ENCODE peak calls at places on chromosomes 11 and 22, in four cellular contexts. C is body of pancreas, I is IMR-90, Z is prostate gland. X is an unnamed sample.
A peak's percentile ranks its signal among the peaks of the same experiment; 100 is the strongest.

GRCh38 chr11:86211619-86212018 is 32.9 kb upstream of the EED start:
- DNase-seq in I (no peak), Z (no peak), C (no peak), X (no peak)

GRCh38 chr11:65787649-65788622 is 1.1 kb downstream of the OVOL1 start:
- DNase-seq in I (no peak), Z (no peak), C (peak; percentile 63), X (no peak)

GRCh38 chr11:10561043-10561818 is 7.2 kb downstream of the LYVE1 start:
- DNase-seq in C (no peak), I (no peak), Z (no peak), X (no peak)

GRCh38 chr11:63532799-63533475 is 3.7 kb upstream of the PLAAT4 start:
- DNase-seq in Z (no peak), I (no peak), C (no peak), X (no peak)

GRCh38 chr11:43447124-43447523 is 88.4 kb downstream of the TTC17 start:
- DNase-seq in I (no peak), Z (no peak), C (no peak), X (no peak)

GRCh38 chr11:65489706-65490310 is 9.0 kb upstream of the MALAT1 start:
- DNase-seq in C (no peak), I (no peak), Z (no peak), X (peak; percentile 73)

GRCh38 chr11:85346484-85346883 is 280.7 kb downstream of the DLG2 start:
- DNase-seq in C (no peak), Z (no peak), I (no peak), X (no peak)

GRCh38 chr11:126076641-126077040 is 14.0 kb upstream of the CDON start:
- DNase-seq in I (no peak), Z (no peak), C (no peak), X (no peak)

GRCh38 chr11:76466666-76467065 is 21.8 kb downstream of the EMSY start:
- DNase-seq in C (no peak), I (no peak), Z (no peak), X (no peak)

GRCh38 chr11:59611570-59612565 is 3.7 kb downstream of the OSBP start:
- DNase-seq in I (peak; percentile 67), Z (peak; percentile 9), C (peak; percentile 79), X (no peak)

GRCh38 chr11:32131321-32131720 is 40.4 kb downstream of the RCN1 start:
- DNase-seq in Z (no peak), C (no peak), I (peak; percentile 29), X (no peak)

DNA sequence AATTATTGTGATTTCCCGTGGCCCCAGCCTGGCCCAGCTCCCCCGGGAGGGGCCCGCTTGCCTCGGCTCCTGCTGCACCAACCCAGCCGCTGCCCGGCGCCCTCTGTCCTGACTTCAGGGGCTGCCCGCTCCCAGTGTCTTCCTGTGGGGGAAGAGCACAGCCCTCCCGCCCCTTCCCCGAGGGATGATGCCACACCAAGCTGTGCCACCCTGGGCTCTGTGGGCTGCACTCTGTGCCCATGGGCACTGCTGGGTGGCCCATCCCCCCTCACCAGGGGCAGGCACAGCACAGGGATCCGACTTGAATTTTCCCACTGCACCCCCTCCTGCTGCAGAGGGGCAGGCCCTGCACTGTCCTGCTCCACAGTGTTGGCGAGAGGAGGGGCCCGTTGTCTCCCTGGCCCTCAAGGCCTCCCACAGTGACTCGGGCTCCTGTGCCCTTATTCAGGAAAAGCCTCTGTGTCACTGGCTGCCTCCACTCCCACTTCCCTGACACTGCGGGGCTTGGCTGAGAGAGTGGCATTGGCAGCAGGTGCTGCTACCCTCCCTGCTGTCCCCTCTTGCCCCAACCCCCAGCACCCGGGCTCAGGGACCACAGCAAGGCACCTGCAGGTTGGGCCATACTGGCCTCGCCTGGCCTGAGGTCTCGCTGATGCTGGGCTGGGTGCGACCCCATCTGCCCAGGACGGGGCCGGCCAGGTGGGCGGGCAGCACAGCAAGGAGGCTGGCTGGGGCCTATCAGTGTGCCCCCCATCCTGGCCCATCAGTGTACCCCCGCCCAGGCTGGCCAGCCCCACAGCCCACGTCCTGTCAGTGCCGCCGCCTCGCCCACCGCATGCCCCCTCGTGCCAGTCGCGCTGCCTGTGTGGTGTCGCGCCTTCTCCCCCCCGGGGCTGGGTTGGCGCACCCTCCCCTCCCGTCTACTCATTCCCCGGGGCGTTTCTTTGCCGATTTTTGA is 3.3 kb upstream of the ANKRD13D start:
- DNase-seq in I (no peak), Z (no peak), C (no peak), X (no peak)
- TF ChIP-seq POLR2A in I (no peak), Z (no peak), C (no peak), X (no peak)

GRCh38 chr22:29903371-29903770 is 20.4 kb downstream of the MTMR3 start:
- DNase-seq in C (no peak), Z (no peak), I (no peak), X (no peak)
- H3K9me3 ChIP-seq in C (no peaks in the 10 kb centered on the region), Z (no peaks in the 10 kb centered on the region), I (no peaks in the 10 kb centered on the region), X (no peaks in the 10 kb centered on the region)

DNA sequence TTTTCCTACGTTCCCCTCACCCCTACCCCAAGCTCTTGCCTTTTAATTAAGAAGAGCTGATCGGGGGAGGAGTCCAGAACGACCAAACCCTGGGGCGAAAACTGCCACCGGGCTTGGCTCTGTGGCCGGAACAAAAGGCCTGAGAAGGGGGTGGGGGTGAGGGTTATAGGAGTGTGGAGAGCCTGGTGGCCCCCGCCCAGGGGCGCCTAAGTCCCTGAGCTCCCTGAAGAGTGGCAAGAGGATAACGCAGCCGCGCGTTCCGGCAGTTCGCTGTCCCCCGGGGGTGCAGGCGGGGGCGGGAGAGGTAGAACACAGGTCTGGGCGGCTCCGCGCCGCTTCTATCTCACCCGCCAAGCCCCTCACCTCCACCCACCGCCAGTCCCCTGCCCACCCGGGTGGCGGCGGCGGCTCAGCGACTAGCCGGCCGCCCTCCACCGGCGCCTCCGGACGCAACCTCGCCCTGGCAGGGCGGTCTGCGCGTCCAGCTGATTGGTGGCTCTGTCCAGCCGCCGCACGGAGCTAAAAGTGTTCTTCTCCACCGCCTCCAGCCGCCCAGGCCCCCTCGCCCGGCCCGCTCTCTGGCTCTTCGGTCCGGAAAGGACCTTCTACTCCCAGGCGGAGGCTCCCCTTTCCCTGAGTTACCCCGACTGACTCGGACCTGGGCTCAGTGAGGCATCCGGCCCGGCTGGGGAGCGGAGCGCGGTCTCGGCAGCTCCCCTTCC is 18.8 kb upstream of the BDNF start:
- DNase-seq in C (peak; percentile 50), Z (no peak), I (peak; percentile 65), X (no peak)
- TF ChIP-seq POLR2A in C (no peak), Z (no peak), I (peak; percentile 60), X (no peak)

GRCh38 chr22:16957781-16958180 is 50.2 kb downstream of the GAB4 start:
- DNase-seq in C (no peak), I (no peak), Z (no peak), X (no peak)

GRCh38 chr22:16955081-16955480 is 52.9 kb downstream of the GAB4 start:
- DNase-seq in C (no peak), I (no peak), Z (no peak), X (no peak)

GRCh38 chr22:16956290-16956689 is 51.7 kb downstream of the GAB4 start:
- DNase-seq in Z (no peak), C (no peak), I (no peak), X (no peak)

GRCh38 chr22:16954060-16954403 is 54.0 kb downstream of the GAB4 start:
- DNase-seq in Z (no peak), I (no peak), C (no peak), X (no peak)

DNA sequence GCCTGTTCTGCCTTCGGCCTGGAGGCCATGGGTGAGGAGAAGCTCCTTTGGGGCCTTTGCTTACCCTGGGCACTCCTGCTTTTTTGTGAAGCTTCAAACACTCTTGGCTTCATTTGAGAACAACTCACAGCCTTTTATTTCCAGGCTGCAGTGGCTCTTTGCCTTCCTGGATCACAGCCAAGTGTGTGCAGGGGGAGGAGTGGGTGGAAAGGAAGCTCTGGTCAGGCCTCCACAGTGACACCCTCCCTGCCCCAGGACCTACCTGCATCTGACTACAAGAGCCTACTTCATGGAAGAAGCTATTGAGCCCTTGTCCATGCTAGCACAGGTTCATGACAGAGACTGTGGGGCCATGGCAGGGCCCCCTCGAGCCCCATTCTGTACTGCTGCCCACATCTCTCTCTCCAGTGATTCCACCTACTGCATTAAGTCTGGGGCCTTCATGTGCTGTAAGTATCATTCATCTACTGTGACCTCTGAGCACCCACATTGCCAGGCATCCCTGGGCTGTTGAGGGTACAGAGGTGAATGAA is 52.3 kb downstream of the GAB4 start:
- DNase-seq in I (no peak), Z (no peak), C (no peak), X (no peak)
- H3K9me3 ChIP-seq in I (peaks cover 15% of the 10 kb centered on the region), Z (no peaks in the 10 kb centered on the region), C (no peaks in the 10 kb centered on the region), X (no peaks in the 10 kb centered on the region)

DNA sequence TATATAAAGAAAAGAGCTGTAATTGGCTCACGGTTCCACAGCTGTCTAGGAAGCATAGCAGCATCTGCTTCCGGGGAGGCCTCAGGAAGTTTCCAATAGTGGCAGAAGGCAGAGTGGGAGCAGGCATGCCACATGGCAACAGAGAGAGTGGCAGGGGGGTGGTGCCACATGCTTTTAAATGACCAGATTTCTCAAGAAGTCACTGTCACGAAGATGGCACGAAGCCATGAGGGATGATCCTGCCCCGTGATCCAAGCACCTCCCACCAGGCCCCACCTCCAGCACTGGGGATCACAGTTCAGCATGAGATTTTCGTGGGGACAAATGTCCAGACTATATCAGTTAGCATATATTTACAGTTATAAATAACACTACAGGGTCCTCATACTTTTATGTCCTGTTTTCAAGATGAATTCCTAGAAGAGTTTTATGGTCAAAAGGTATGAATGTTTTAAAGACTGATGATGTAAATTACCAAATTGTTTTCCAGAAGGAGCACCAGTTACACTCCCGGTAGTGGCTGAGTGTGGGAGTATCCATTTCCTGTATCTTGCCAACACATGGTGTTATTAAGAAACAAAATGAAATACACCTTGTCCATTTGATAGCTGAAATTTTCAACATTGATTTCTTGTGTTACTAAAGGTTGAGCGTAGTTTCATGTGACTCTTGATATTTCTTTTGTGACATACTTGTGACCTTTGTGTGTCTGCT is 19.2 kb downstream of the FAM118A start:
- DNase-seq in I (no peak), Z (no peak), C (no peak), X (no peak)
- TF ChIP-seq POLR2A in I (no peak), Z (no peak), C (no peak), X (no peak)